ENCODE peak calls at places on chromosomes 3 and 15, in nine cellular contexts. H is stimulated activated CD8-positive, alpha-beta memory T cell treated with anti-CD3 and anti-CD28 coated beads, Interleukin-2, amount 100 ng/mL, for 48 hours; B is progenitor cell of endocrine pancreas; P is GOT3; T is mammary epithelial cell; K is AG10803; V is NCI-H226; R is choroid plexus epithelial cell; A is fibroblast of mammary gland. Z is an unnamed sample.

GRCh38 chr3:126026277-126026751 is 57.3 kb downstream of the ROPN1B start:
- DNase-seq in H (no peak), A (no peak), T (no peak), B (no peak), R (no peak), V (no peak), K (no peak), P (no peak), Z (no peak)

GRCh38 chr3:101903426-101903825 is 54.1 kb downstream of the NFKBIZ start:
- DNase-seq in P (no peak), V (no peak), T (peak; percentile 55), K (peak; percentile 54), H (no peak), R (peak; percentile 43), A (peak; percentile 37), B (no peak), Z (no peak)

GRCh38 chr3:189049458-189050231 is 122.1 kb upstream of the TPRG1 start:
- DNase-seq in B (no peak), T (no peak), H (no peak), R (no peak), V (no peak), K (no peak), P (no peak), A (no peak), Z (peak; percentile 35)

GRCh38 chr15:60022379-60022741 is 18.2 kb downstream of the FOXB1 start:
- DNase-seq in B (no peak), T (no peak), V (no peak), P (no peak), H (no peak), A (no peak), R (no peak), K (no peak), Z (no peak)

GRCh38 chr3:44048196-44048924 is 193.3 kb upstream of the TOPAZ1 start:
- DNase-seq in R (peak; percentile 30), H (no peak), A (no peak), P (no peak), V (no peak), K (peak; percentile 59), B (no peak), T (peak; percentile 58), Z (no peak)

GRCh38 chr3:85760342-85760741 is 801.6 kb downstream of the CADM2 start:
- DNase-seq in B (no peak), K (no peak), R (peak; percentile 9), V (peak; percentile 20), P (no peak), A (no peak), H (no peak), T (peak; percentile 41), Z (no peak)

GRCh38 chr3:28726840-28727239 is 378.2 kb upstream of the AZI2 start:
- DNase-seq in B (peak; percentile 22), K (peak; percentile 13), V (peak; percentile 64), H (no peak), T (peak; percentile 31), A (peak; percentile 52), R (peak; percentile 34), P (no peak), Z (no peak)

GRCh38 chr15:79089331-79089889 is 1.2 kb downstream of the RASGRF1 start:
- DNase-seq in P (no peak), R (no peak), T (no peak), V (no peak), B (no peak), K (no peak), H (no peak), A (no peak), Z (no peak)

GRCh38 chr3:129122697-129123055 is 1.1 kb upstream of the RAB43 start:
- DNase-seq in K (peak; percentile 17), B (no peak), T (no peak), P (no peak), R (peak; percentile 28), A (no peak), V (no peak), H (no peak), Z (no peak)

GRCh38 chr3:190892328-190893011 is 30.0 kb upstream of the GMNC start:
- DNase-seq in P (no peak), A (peak; percentile 23), B (no peak), H (no peak), R (peak; percentile 8), V (no peak), T (no peak), K (no peak), Z (no peak)